ENCODE peak calls at places on chromosome 5, in eight cellular contexts. B is Peyer's patch, G is breast epithelium, S is SJSA1, N is mesendoderm, K is testis, I is ovary, E is endothelial cell of umbilical vein. L is an unnamed sample.

GRCh38 chr5:158388018-158388417 is 529.1 kb upstream of the CLINT1 start:
- DNase-seq in B (no peak), S (no peak), I (no peak), K (no peak), N (no peak), E (no peak), G (no peak), L (no peak)

GRCh38 chr5:14190194-14191164 is 47.3 kb downstream of the TRIO start:
- DNase-seq in E (peak; percentile 93), N (no peak), I (no peak), G (no peak), S (peak; percentile 89), B (no peak), K (no peak), L (peak; percentile 88)

GRCh38 chr5:126438267-126438666 is 15.1 kb downstream of the GRAMD2B start:
- DNase-seq in I (no peak), B (no peak), G (no peak), N (no peak), K (no peak), S (no peak), E (no peak), L (no peak)

GRCh38 chr5:39138892-39139291 is 64.7 kb upstream of the RICTOR start:
- DNase-seq in B (no peak), E (peak; percentile 77), G (no peak), N (no peak), K (no peak), S (no peak), I (no peak), L (no peak)

GRCh38 chr5:13921573-13921972 is 22.9 kb downstream of the DNAH5 start:
- DNase-seq in G (no peak), B (no peak), S (no peak), K (no peak), E (no peak), I (no peak), N (no peak), L (no peak)

GRCh38 chr5:168978015-168978414 is 322.9 kb downstream of the SLIT3 start:
- DNase-seq in N (no peak), K (no peak), E (no peak), I (no peak), G (no peak), S (peak; percentile 89), B (no peak), L (no peak)

GRCh38 chr5:113749334-113749733 is 235.8 kb downstream of the YTHDC2 start:
- DNase-seq in S (no peak), G (no peak), K (no peak), I (no peak), B (no peak), E (no peak), N (peak; percentile 87), L (no peak)

GRCh38 chr5:158283341-158283740 is 424.4 kb upstream of the CLINT1 start:
- DNase-seq in I (no peak), N (no peak), E (no peak), B (no peak), K (no peak), G (no peak), S (no peak), L (no peak)

GRCh38 chr5:36240779-36241635 is 718 bp downstream of the NADK2 start:
- DNase-seq in E (peak; percentile 75), B (peak; percentile 77), N (peak; percentile 84), S (peak; percentile 62), I (peak; percentile 73), G (peak; percentile 54), K (peak; percentile 75), L (peak; percentile 86)

GRCh38 chr5:129904102-129904666 is at the start of gene CHSY3:
- DNase-seq in E (peak; percentile 89), I (peak; percentile 66), N (peak; percentile 89), K (peak; percentile 86), G (peak; percentile 59), B (peak; percentile 73), S (peak; percentile 82), L (peak; percentile 96)

GRCh38 chr5:137561572-137561971 is 62.4 kb upstream of the SPOCK1 start:
- DNase-seq in S (no peak), E (peak; percentile 40), N (no peak), G (no peak), K (no peak), B (no peak), I (no peak), L (no peak)

GRCh38 chr5:113115956-113116355 is 139.4 kb downstream of the DCP2 start:
- DNase-seq in K (no peak), I (no peak), G (no peak), B (no peak), S (no peak), E (no peak), N (no peak), L (no peak)

GRCh38 chr5:172374783-172375182 is 79.5 kb downstream of the SH3PXD2B start:
- DNase-seq in B (no peak), E (no peak), I (no peak), K (no peak), G (no peak), S (no peak), N (no peak), L (no peak)

GRCh38 chr5:172377438-172377837 is 76.9 kb downstream of the SH3PXD2B start:
- DNase-seq in K (no peak), N (no peak), B (no peak), S (no peak), G (no peak), I (no peak), E (no peak), L (no peak)

GRCh38 chr5:172380261-172380991 is 73.9 kb downstream of the SH3PXD2B start:
- DNase-seq in E (no peak), B (no peak), S (no peak), K (no peak), I (no peak), N (no peak), G (no peak), L (no peak)

GRCh38 chr5:172379481-172379880 is 74.8 kb downstream of the SH3PXD2B start:
- DNase-seq in E (no peak), I (no peak), K (no peak), S (no peak), B (no peak), G (no peak), N (no peak), L (no peak)

DNA sequence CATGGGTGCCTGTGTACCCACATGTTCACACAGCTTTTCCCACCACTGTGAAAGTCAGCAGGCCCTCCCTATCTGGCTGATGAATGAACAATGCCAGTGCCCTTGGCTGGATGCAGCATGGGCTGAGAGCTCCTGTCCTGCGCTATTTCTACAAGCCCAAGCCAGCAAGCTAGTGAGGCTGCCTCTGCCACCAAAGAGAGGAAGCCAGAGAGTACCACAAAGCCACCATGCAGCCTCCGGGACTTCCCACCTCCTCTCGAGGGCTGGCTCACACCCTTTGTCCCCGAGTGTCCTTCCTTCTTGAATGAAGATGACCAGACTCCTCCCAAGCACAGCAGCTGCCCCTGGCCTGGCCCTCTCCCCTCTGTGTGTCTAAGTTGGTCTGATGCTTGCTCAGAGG is 76.5 kb downstream of the SH3PXD2B start:
- DNase-seq in B (no peak), N (no peak), E (no peak), S (no peak), G (no peak), K (no peak), I (no peak), L (no peak)
- H3K27ac ChIP-seq in B (no peak overlapping the region), N (no peak overlapping the region), E (no peak overlapping the region), S (no peak overlapping the region), G (peak overlapping the region; percentile 19), K (no peak overlapping the region), I (no peak overlapping the region), L (no peak overlapping the region)

GRCh38 chr5:163594951-163595350 is 89.5 kb downstream of the MAT2B start:
- DNase-seq in S (no peak), B (no peak), I (no peak), N (no peak), G (no peak), K (no peak), E (no peak), L (no peak)

GRCh38 chr5:163595851-163596399 is 90.5 kb downstream of the MAT2B start:
- DNase-seq in S (no peak), B (no peak), I (no peak), E (no peak), N (peak; percentile 82), G (no peak), K (no peak), L (no peak)

DNA sequence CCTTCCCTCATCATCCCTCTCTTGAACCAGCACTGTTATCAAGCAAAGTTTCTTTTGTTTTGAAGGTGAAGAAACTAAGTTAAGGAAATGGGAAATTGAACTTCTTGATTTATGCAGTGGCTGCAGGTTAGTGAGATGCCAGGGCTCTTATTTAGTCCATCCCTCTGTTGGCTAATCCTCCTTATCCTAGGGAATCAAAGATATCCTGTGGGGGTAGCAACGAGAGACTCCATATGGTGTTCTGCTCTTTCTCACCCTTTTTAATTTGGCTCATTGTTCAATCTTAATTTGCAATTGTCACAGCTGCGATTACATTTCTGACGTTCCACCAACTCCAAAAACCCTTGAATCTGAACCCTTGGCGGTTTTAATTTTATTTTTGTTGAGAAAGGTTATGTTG is 91.1 kb downstream of the MAT2B start:
- DNase-seq in K (no peak), B (no peak), G (no peak), S (no peak), I (no peak), E (no peak), N (peak; percentile 73), L (no peak)
- H3K4me1 ChIP-seq in K (no peaks in the 10 kb centered on the region), B (no peaks in the 10 kb centered on the region), G (no peaks in the 10 kb centered on the region), S (no peaks in the 10 kb centered on the region), I (peaks cover 8% of the 10 kb centered on the region), E (no peaks in the 10 kb centered on the region), N (no peaks in the 10 kb centered on the region), L (no peaks in the 10 kb centered on the region)

GRCh38 chr5:464446-464842 is 21.5 kb downstream of the EXOC3 start:
- DNase-seq in I (no peak), G (peak; percentile 27), B (peak; percentile 42), N (no peak), E (no peak), S (peak; percentile 39), K (no peak), L (peak; percentile 20)
- H3K36me3 ChIP-seq in I (no peaks in the 10 kb centered on the region), G (no peaks in the 10 kb centered on the region), B (no peaks in the 10 kb centered on the region), N (no peaks in the 10 kb centered on the region), E (peaks cover 33% of the 10 kb centered on the region), S (peaks cover 51% of the 10 kb centered on the region), K (no peaks in the 10 kb centered on the region), L (no peaks in the 10 kb centered on the region)

GRCh38 chr5:82590112-82590511 is 312.0 kb upstream of the RPS23 start:
- DNase-seq in S (no peak), K (no peak), E (no peak), B (no peak), G (no peak), I (no peak), N (no peak), L (no peak)

GRCh38 chr5:82586597-82586996 is 308.4 kb upstream of the RPS23 start:
- DNase-seq in G (no peak), B (no peak), I (no peak), K (no peak), E (no peak), S (no peak), N (no peak), L (no peak)

GRCh38 chr5:82586176-82586575 is 308.0 kb upstream of the RPS23 start:
- DNase-seq in S (no peak), B (no peak), E (no peak), N (no peak), K (no peak), G (no peak), I (no peak), L (no peak)

DNA sequence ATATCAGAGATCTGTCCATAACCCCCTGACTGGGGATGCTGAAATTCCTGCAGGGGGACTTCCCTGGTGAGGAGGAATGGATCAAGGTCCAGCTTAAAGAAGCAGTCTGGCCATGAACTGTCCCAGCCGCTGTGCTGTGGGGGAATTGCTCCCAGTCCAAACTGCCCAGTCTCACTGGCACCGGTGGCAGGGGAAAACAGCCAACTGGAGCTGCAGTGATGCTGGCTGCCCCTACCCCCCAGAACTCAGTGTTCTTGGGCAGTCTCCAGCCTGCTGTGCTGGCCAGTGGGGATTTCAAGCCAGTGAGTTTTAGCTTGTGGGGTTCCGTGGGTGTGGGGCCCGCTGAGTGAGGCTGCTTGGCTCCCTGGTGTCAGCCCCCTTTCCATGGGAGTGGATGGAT is 306.5 kb upstream of the RPS23 start:
- DNase-seq in S (no peak), B (no peak), G (no peak), E (no peak), N (no peak), I (no peak), K (no peak), L (peak; percentile 60)
- H3K27ac ChIP-seq in S (no peak overlapping the region), B (no peak overlapping the region), G (no peak overlapping the region), E (no peak overlapping the region), N (no peak overlapping the region), I (no peak overlapping the region), K (no peak overlapping the region), L (peak overlapping the region; percentile 11)

L was measured in aorta.